ENCODE peak calls at places on chromosomes 2 and 18, in seven cellular contexts. Q, J, T, L, X, Z and I are unnamed samples.
A peak's percentile ranks its signal among the peaks of the same experiment; 100 is the strongest.

GRCh38 chr2:55581875-55582547 is 35.4 kb downstream of the PPP4R3B start:
- DNase-seq in Q (peak; percentile 21), J (no peak), T (no peak), L (no peak), X (peak; percentile 28), Z (no peak), I (peak; percentile 25)

GRCh38 chr18:3044931-3045698 is 32.2 kb upstream of the LPIN2 start:
- DNase-seq in Q (no peak), J (no peak), T (peak; percentile 62), L (no peak), X (peak; percentile 74), Z (no peak), I (no peak)

GRCh38 chr2:221443631-221444030 is 128.5 kb downstream of the EPHA4 start:
- DNase-seq in Q (no peak), J (no peak), T (peak; percentile 51), L (no peak), X (no peak), Z (no peak), I (no peak)

GRCh38 chr2:230671117-230671516 is 41.5 kb upstream of the CAB39 start:
- DNase-seq in Q (peak; percentile 78), J (no peak), T (peak; percentile 40), L (no peak), X (no peak), Z (no peak), I (peak; percentile 71)

GRCh38 chr2:218631837-218632236 is 24.1 kb downstream of the PLCD4 start:
- DNase-seq in Q (peak; percentile 14), J (no peak), T (peak; percentile 97), L (no peak), X (no peak), Z (no peak), I (no peak)

GRCh38 chr18:78659748-78660147 is 319.9 kb upstream of the SALL3 start:
- DNase-seq in Q (no peak), J (peak; percentile 13), T (no peak), L (no peak), X (no peak), Z (no peak), I (no peak)

GRCh38 chr2:159010340-159010739 is 41.9 kb downstream of the TANC1 start:
- DNase-seq in Q (peak; percentile 67), J (no peak), T (peak; percentile 27), L (no peak), X (no peak), Z (no peak), I (peak; percentile 80)

GRCh38 chr2:240461471-240462072 is 26.1 kb downstream of the GPC1 start:
- DNase-seq in Q (no peak), J (no peak), T (no peak), L (peak; percentile 78), X (no peak), Z (no peak), I (no peak)

GRCh38 chr2:24021122-24021998 is 11.5 kb downstream of the MFSD2B start:
- DNase-seq in Q (no peak), J (no peak), T (peak; percentile 36), L (peak; percentile 83), X (peak; percentile 9), Z (no peak), I (no peak)

GRCh38 chr18:70442933-70443332 is 154.1 kb downstream of the SOCS6 start:
- DNase-seq in Q (peak; percentile 9), J (no peak), T (no peak), L (no peak), X (no peak), Z (no peak), I (no peak)

GRCh38 chr2:190165491-190165890 is 103.0 kb upstream of the MSTN start:
- DNase-seq in Q (no peak), J (no peak), T (no peak), L (no peak), X (no peak), Z (no peak), I (no peak)

GRCh38 chr2:160407393-160408204 is 86.0 kb downstream of the RBMS1 start:
- DNase-seq in Q (peak; percentile 55), J (peak; percentile 61), T (peak; percentile 65), L (peak; percentile 91), X (no peak), Z (peak; percentile 52), I (peak; percentile 36)

GRCh38 chr18:26549486-26550435 is 1.4 kb upstream of the KCTD1 start:
- DNase-seq in Q (peak; percentile 71), J (peak; percentile 74), T (peak; percentile 49), L (no peak), X (no peak), Z (no peak), I (peak; percentile 55)

GRCh38 chr2:215460682-215461081 is 24.8 kb upstream of the FN1 start:
- DNase-seq in Q (peak; percentile 97), J (no peak), T (peak; percentile 13), L (no peak), X (no peak), Z (no peak), I (peak; percentile 93)

GRCh38 chr2:110773470-110773921 is 41.1 kb downstream of the ACOXL start:
- DNase-seq in Q (no peak), J (peak; percentile 15), T (no peak), L (no peak), X (peak; percentile 95), Z (no peak), I (no peak)

GRCh38 chr2:100820346-100821254 is 661 bp downstream of the NPAS2 start:
- DNase-seq in Q (no peak), J (no peak), T (peak; percentile 10), L (no peak), X (no peak), Z (no peak), I (no peak)

GRCh38 chr2:128279786-128280701 is 38.6 kb downstream of the HS6ST1 start:
- DNase-seq in Q (no peak), J (no peak), T (peak; percentile 31), L (peak; percentile 86), X (no peak), Z (no peak), I (no peak)

GRCh38 chr2:238646803-238647202 is 201.1 kb upstream of the TWIST2 start:
- DNase-seq in Q (no peak), J (no peak), T (no peak), L (no peak), X (no peak), Z (no peak), I (no peak)